ENCODE peak calls at places on chromosomes 2 and 18, in nine cellular contexts. N, F, K, E, Q, W, X, I and R are unnamed samples.

GRCh38 chr2:66661253-66662173 is 226.6 kb downstream of the MEIS1 start:
- DNase-seq in N (no peak), W (no peak), E (no peak), Q (no peak), K (peak), F (no peak), X (no peak), I (no peak), R (no peak)

GRCh38 chr2:73043978-73044832 is 27.3 kb downstream of the SFXN5 start:
- DNase-seq in X (no peak), N (no peak), K (no peak), E (no peak), I (no peak), F (no peak), W (no peak), Q (no peak), R (no peak)

GRCh38 chr2:2852015-2852777 is 521.1 kb upstream of the MYT1L start:
- DNase-seq in X (no peak), W (no peak), Q (no peak), I (no peak), F (no peak), E (no peak), K (no peak), N (no peak), R (no peak)

GRCh38 chr18:9433616-9434239 is 41.6 kb upstream of the RALBP1 start:
- DNase-seq in W (peak), E (no peak), I (no peak), F (no peak), K (no peak), X (no peak), N (no peak), Q (no peak), R (no peak)

GRCh38 chr2:29535188-29535587 is 386.2 kb downstream of the ALK start:
- DNase-seq in F (no peak), K (no peak), Q (no peak), N (no peak), X (no peak), I (no peak), W (no peak), E (no peak), R (no peak)

GRCh38 chr2:187138240-187138639 is 289.3 kb upstream of the ZSWIM2 start:
- DNase-seq in F (peak), X (peak), I (no peak), E (no peak), W (peak), K (no peak), N (peak), Q (peak), R (peak)

GRCh38 chr2:160752475-160753330 is 259.1 kb upstream of the RBMS1 start:
- DNase-seq in E (no peak), K (no peak), F (peak), W (peak), N (peak), X (no peak), Q (no peak), I (no peak), R (peak)

GRCh38 chr2:170887496-170888265 is 41.4 kb upstream of the GORASP2 start:
- DNase-seq in K (no peak), N (no peak), F (no peak), W (no peak), Q (no peak), I (no peak), E (no peak), X (no peak), R (no peak)

GRCh38 chr2:176111891-176112374 is 4.6 kb upstream of the HOXD10 start:
- DNase-seq in N (no peak), I (no peak), W (no peak), Q (no peak), E (no peak), F (no peak), K (no peak), X (no peak), R (no peak)

GRCh38 chr2:55223958-55224760 is 7.9 kb downstream of the CLHC1 start:
- DNase-seq in E (no peak), Q (no peak), N (no peak), X (no peak), I (no peak), W (no peak), K (peak), F (no peak), R (no peak)

GRCh38 chr2:32805104-32806095 is 141.4 kb upstream of the LTBP1 start:
- DNase-seq in N (peak), K (no peak), X (peak), F (peak), E (no peak), I (no peak), Q (no peak), W (peak), R (peak)

GRCh38 chr2:151120016-151120415 is 141.6 kb downstream of the RBM43 start:
- DNase-seq in I (no peak), X (no peak), N (no peak), W (no peak), K (no peak), Q (no peak), E (no peak), F (no peak), R (no peak)

GRCh38 chr18:27377251-27377650 is 192.1 kb upstream of the CHST9 start:
- DNase-seq in Q (no peak), W (no peak), F (peak), N (no peak), K (no peak), E (no peak), I (no peak), X (no peak), R (no peak)

GRCh38 chr18:49647496-49648168 is 85.8 kb downstream of the LIPG start:
- DNase-seq in K (no peak), X (no peak), I (no peak), E (no peak), Q (no peak), W (peak), F (peak), N (no peak), R (peak)

GRCh38 chr18:9403795-9404564 is 69.4 kb downstream of the TWSG1 start:
- DNase-seq in W (peak), F (no peak), Q (no peak), I (no peak), E (no peak), K (no peak), X (no peak), N (no peak), R (no peak)

GRCh38 chr2:56017784-56018183 is 94.2 kb upstream of the EFEMP1 start:
- DNase-seq in W (no peak), X (no peak), N (no peak), I (no peak), E (no peak), F (no peak), Q (no peak), K (no peak), R (no peak)

GRCh38 chr2:234615643-234616356 is 118.9 kb upstream of the ARL4C start:
- DNase-seq in X (no peak), W (peak), I (no peak), E (no peak), Q (no peak), F (peak), N (no peak), K (no peak), R (peak)

GRCh38 chr2:234608946-234609345 is 112.1 kb upstream of the ARL4C start:
- DNase-seq in I (no peak), W (no peak), X (no peak), F (no peak), E (no peak), N (no peak), K (no peak), Q (no peak), R (no peak)

GRCh38 chr2:234607691-234608090 is 110.8 kb upstream of the ARL4C start:
- DNase-seq in K (no peak), E (no peak), W (no peak), Q (no peak), X (no peak), F (no peak), I (no peak), N (no peak), R (no peak)

GRCh38 chr2:234606906-234607305 is 110.0 kb upstream of the ARL4C start:
- DNase-seq in W (peak), K (no peak), I (no peak), N (no peak), Q (no peak), E (no peak), X (no peak), F (no peak), R (no peak)

DNA sequence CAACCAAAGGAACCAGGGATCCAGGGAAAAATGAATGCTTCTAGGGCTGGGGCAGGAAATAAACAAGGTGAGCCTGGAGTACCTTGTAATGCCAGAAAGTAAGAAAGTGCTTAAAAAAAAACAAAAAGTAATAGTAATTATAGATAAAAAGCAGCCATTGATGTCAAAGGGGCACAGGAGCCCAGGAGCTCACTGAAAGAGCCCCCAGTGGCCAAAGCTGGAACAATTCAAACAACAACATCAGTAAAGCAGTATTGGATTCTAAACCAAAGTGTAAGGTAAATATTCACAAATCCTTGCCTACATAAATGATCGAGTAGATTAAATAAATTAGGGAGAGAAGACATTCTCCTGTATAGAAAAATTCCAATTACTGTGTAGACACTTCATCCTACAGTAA is 114.3 kb upstream of the ARL4C start:
- DNase-seq in K (no peak), W (no peak), N (peak), Q (no peak), F (no peak), I (no peak), E (no peak), X (peak), R (no peak)
- TF ChIP-seq CTCF in K (peak), W (peak), N (no peak), Q (peak), F (peak), I (no peak), E (no peak), X (no peak), R (peak)

GRCh38 chr2:189178007-189178406 is 1.6 kb downstream of the COL5A2 start:
- DNase-seq in Q (peak), E (no peak), I (no peak), X (no peak), W (peak), F (no peak), K (no peak), N (peak), R (peak)
- H3K4me3 ChIP-seq in Q (peak), E (peak), I (no peak), X (no peak), W (peak), F (no peak), K (no peak), N (peak), R (peak)

DNA sequence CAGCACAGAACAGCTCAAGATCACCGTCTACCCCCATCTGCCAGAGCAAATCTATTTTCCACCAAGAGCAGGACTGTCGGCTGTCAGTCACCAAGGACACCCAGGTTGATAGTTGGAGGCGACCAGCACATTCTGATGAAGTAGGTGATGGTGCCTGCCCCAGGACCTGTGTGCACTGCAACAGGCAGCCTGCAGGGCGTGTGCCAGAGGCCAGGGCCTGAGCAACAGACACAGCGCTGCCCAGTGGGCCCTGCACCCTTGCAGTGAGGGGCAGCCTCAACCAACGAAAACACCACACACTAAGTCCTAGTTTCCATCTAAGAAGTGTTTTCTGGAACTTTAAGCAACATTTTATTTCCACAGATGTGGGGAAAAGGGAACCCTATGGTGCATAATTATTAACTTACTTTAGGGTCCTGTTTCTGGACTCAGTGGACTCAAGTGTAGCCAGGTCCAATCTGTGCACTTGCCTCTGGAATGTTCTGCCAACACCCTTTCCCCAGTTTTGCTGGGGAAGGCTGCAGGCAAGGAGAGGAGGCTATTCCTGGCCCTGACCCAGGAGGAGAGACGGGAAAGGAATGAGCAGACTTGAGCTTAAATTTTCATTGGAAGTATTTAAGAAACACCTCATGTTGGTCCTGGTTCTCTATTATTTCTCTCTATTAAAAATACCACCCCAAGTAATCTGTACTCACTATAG is 61.5 kb downstream of the ADNP2 start:
- DNase-seq in I (no peak), N (no peak), E (no peak), F (no peak), K (no peak), X (no peak), Q (no peak), W (no peak), R (no peak)
- TF ChIP-seq CTCF in I (no peak), N (no peak), E (no peak), F (no peak), K (no peak), X (no peak), Q (no peak), W (no peak), R (no peak)

GRCh38 chr2:27752551-27753237 is 18.8 kb upstream of the MRPL33 start:
- DNase-seq in I (no peak), E (no peak), W (no peak), N (no peak), X (no peak), F (peak), K (no peak), Q (no peak), R (no peak)
- H3K4me3 ChIP-seq in I (no peak), E (no peak), W (no peak), N (no peak), X (peak), F (no peak), K (no peak), Q (no peak), R (no peak)

GRCh38 chr2:238243496-238244076 is 3.7 kb upstream of the HES6 start:
- DNase-seq in E (no peak), W (no peak), X (no peak), K (no peak), N (no peak), I (no peak), F (no peak), Q (no peak), R (no peak)
- TF ChIP-seq CTCF in E (no peak), W (peak), X (no peak), K (no peak), N (no peak), I (no peak), F (no peak), Q (no peak), R (no peak)

GRCh38 chr2:70123829-70124117 is 36.5 kb downstream of the PCBP1 start:
- DNase-seq in I (no peak), F (no peak), N (no peak), X (no peak), Q (no peak), W (no peak), K (no peak), E (no peak), R (no peak)
- H3K4me3 ChIP-seq in I (peak), F (peak), N (peak), X (peak), Q (peak), W (no peak), K (no peak), E (peak), R (peak)

GRCh38 chr2:163698857-163699256 is 37.0 kb downstream of the FIGN start:
- DNase-seq in Q (peak), X (no peak), N (no peak), I (no peak), W (no peak), E (no peak), F (no peak), K (no peak), R (no peak)
- TF ChIP-seq CTCF in Q (no peak), X (no peak), N (no peak), I (no peak), W (no peak), E (no peak), F (no peak), K (no peak), R (no peak)

DNA sequence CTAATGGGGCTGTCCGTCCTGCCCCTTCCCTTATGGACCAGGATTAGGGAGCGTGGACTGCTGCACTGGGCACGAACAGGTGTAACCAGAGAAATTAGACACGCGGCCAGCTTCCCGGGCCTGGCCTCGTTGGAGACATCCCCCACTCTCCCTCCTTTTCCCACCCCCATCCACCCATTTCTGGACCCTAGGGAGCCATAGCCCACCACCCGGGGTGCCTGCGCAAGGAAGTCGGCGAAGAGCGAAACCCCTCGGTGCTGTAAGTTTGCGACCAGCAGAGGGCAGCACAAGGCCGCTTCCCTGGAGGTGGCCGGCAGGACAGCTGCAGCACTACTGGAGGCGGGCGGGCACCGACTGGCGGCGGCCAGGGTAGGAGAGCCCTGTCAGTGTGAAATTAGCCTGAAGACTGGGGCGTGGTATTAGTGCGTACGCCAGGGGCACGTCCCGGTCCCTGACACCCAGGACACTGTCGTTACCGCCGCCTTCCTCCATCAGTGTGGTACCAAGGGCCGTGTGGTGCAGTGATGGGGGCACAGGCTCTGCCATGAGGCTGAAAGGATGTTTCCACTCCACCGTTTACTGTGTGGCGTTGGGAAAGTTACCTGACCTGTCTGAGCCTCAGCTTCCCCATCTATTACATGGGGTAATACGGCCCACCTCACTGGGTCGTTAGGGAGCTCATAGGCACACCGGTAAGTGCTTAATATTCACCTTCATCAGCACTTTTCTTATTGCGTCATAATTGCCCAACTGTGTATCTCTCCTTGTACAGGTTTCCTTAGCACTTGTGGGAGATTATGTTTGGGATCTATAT is 36.0 kb upstream of the CD207 start:
- DNase-seq in W (peak), Q (peak), I (peak), E (peak), F (peak), X (peak), N (peak), K (peak), R (peak)
- H3K4me3 ChIP-seq in W (no peak), Q (peak), I (no peak), E (no peak), F (peak), X (peak), N (peak), K (no peak), R (no peak)

GRCh38 chr2:68119504-68119903 is 38.2 kb upstream of the PNO1 start:
- DNase-seq in N (no peak), X (no peak), W (no peak), K (no peak), I (no peak), E (no peak), Q (no peak), F (no peak), R (no peak)

GRCh38 chr2:68125821-68126220 is 31.9 kb upstream of the PNO1 start:
- DNase-seq in X (no peak), I (no peak), F (no peak), Q (no peak), K (no peak), W (no peak), N (no peak), E (no peak), R (peak)

GRCh38 chr2:68121873-68122679 is 35.6 kb upstream of the PNO1 start:
- DNase-seq in N (peak), W (peak), F (peak), X (peak), E (peak), I (peak), K (peak), Q (peak), R (peak)

GRCh38 chr2:68124321-68124720 is 33.4 kb upstream of the PNO1 start:
- DNase-seq in E (no peak), K (no peak), I (no peak), F (peak), X (no peak), W (peak), N (no peak), Q (no peak), R (peak)

DNA sequence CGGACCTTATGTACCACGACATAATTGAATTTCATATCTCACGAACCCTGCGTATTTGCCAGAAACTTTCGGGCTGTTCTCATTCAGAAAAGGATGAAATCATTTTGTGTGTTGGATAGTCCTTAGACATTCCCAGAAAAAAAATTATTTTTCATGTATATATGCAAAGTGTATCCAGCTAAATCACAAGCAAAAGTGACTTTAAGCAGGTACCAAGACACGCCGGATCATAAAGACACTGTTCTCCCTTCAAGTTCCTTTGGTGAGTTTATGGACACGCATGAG is 35.1 kb upstream of the PNO1 start:
- DNase-seq in F (no peak), K (no peak), Q (no peak), W (no peak), I (no peak), N (no peak), X (no peak), E (no peak), R (no peak)
- TF ChIP-seq CTCF in F (no peak), K (no peak), Q (peak), W (no peak), I (no peak), N (no peak), X (no peak), E (no peak), R (no peak)